ENCODE peak calls at places on chromosomes 6 and 20, in five cellular contexts. C is PC-9; Z is body of pancreas; K is CD4-positive, alpha-beta memory T cell; O is tibial nerve. T is an unnamed sample.

GRCh38 chr20:37575884-37576283 is 48.2 kb upstream of the BLCAP start:
- DNase-seq in C (no peak), Z (no peak), K (no peak), O (no peak), T (no peak)

GRCh38 chr6:121627761-121628160 is 192.3 kb downstream of the GJA1 start:
- DNase-seq in C (no peak), Z (no peak), K (no peak), O (no peak), T (no peak)

GRCh38 chr20:50311308-50312001 is 120.8 kb downstream of the CEBPB start:
- DNase-seq in C (no peak), Z (no peak), K (no peak), O (no peak), T (no peak)

GRCh38 chr20:3000852-3001523 is 42.4 kb upstream of the GNRH2 start:
- DNase-seq in C (no peak), Z (no peak), K (peak; percentile 60), O (no peak), T (peak; percentile 66)

GRCh38 chr6:75084872-75085381 is 120.9 kb downstream of the COL12A1 start:
- DNase-seq in C (peak; percentile 39), Z (peak; percentile 50), K (no peak), O (no peak), T (no peak)

GRCh38 chr20:53608456-53609413 is 15.1 kb upstream of the ZNF217 start:
- DNase-seq in C (no peak), Z (no peak), K (peak; percentile 50), O (no peak), T (no peak)

GRCh38 chr20:11091496-11091895 is 417.7 kb upstream of the JAG1 start:
- DNase-seq in C (no peak), Z (no peak), K (no peak), O (no peak), T (no peak)

GRCh38 chr6:169692516-169692915 is 9.3 kb downstream of the WDR27 start:
- DNase-seq in C (no peak), Z (no peak), K (no peak), O (no peak), T (no peak)

GRCh38 chr6:88586371-88587157 is 376.9 kb downstream of the RNGTT start:
- DNase-seq in C (no peak), Z (no peak), K (no peak), O (no peak), T (no peak)

GRCh38 chr6:278494-278893 is 13.8 kb upstream of the DUSP22 start:
- DNase-seq in C (no peak), Z (no peak), K (no peak), O (no peak), T (no peak)

GRCh38 chr20:48350291-48350988 is 477.4 kb downstream of the PREX1 start:
- DNase-seq in C (no peak), Z (no peak), K (no peak), O (no peak), T (no peak)

GRCh38 chr6:155317186-155317585 is 2.9 kb upstream of the TFB1M start:
- DNase-seq in C (no peak), Z (no peak), K (peak; percentile 8), O (no peak), T (no peak)

GRCh38 chr20:47258745-47259695 is 97.5 kb downstream of the ZMYND8 start:
- DNase-seq in C (no peak), Z (no peak), K (no peak), O (peak; percentile 46), T (no peak)

GRCh38 chr6:133756046-133756445 is 132.9 kb upstream of the TCF21 start:
- DNase-seq in C (no peak), Z (no peak), K (no peak), O (no peak), T (no peak)

GRCh38 chr6:90393232-90393884 is 96.7 kb upstream of the BACH2 start:
- DNase-seq in C (peak; percentile 31), Z (peak; percentile 62), K (peak; percentile 73), O (peak; percentile 36), T (peak; percentile 87)

GRCh38 chr20:62063981-62064787 is 1.5 kb downstream of the TAF4 start:
- DNase-seq in C (peak; percentile 65), Z (peak; percentile 67), K (no peak), O (no peak), T (no peak)

GRCh38 chr20:62060631-62061541 is 4.8 kb downstream of the TAF4 start:
- DNase-seq in C (no peak), Z (no peak), K (no peak), O (no peak), T (no peak)

GRCh38 chr20:62063601-62063980 is 2.1 kb downstream of the TAF4 start:
- DNase-seq in C (no peak), Z (no peak), K (no peak), O (no peak), T (no peak)

GRCh38 chr20:62061851-62062418 is 3.7 kb downstream of the TAF4 start:
- DNase-seq in C (no peak), Z (no peak), K (no peak), O (no peak), T (no peak)

GRCh38 chr20:62062661-62063600 is 2.8 kb downstream of the TAF4 start:
- DNase-seq in C (no peak), Z (no peak), K (no peak), O (no peak), T (no peak)
- H3K4me3 ChIP-seq in C (no peak overlapping the region), Z (no peak overlapping the region), K (no peak overlapping the region), O (no peak overlapping the region), T (no peak overlapping the region)

DNA sequence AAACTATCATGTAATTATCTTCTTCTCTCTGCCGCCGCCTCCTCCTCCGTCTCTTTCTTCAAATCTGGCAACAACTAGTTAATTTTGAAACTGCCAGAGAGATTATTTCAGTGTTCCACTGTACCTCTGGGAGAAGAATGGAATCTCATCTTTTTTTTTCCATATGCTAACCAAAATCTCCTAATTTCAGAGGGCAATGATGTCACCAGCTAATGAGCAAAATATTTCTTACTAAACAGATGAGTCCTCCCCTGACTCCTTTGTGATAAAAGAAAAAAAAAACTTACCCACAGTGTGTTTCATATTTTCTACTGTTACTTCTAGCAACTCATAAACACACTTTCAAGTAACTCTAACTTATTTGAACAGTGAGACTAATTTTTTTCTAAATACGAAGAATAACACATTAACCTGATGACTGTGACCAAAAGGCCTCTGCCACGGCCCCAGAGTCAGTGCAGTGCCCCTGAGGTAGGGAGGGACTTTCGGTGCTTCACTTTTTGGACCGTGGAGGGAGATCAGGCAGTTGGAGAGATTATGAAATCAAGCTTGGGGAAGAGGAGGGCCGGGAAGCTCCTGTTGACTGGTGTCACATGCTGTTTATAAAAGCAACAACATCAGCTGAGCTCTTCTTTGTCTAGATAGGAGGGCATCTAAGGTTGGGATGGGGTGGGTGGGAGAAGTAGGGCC is 159.6 kb downstream of the SASH1 start:
- DNase-seq in C (no peak), Z (no peak), K (no peak), O (peak; percentile 59), T (no peak)
- H3K4me3 ChIP-seq in C (no peak overlapping the region), Z (no peak overlapping the region), K (no peak overlapping the region), O (no peak overlapping the region), T (no peak overlapping the region)

GRCh38 chr6:165877773-165878172 is 214.7 kb upstream of the PDE10A start:
- DNase-seq in C (no peak), Z (no peak), K (no peak), O (no peak), T (no peak)

GRCh38 chr6:165876568-165876967 is 213.5 kb upstream of the PDE10A start:
- DNase-seq in C (no peak), Z (no peak), K (no peak), O (peak; percentile 45), T (no peak)

GRCh38 chr6:165880721-165881120 is 217.7 kb upstream of the PDE10A start:
- DNase-seq in C (no peak), Z (no peak), K (no peak), O (no peak), T (no peak)

GRCh38 chr6:165875946-165876345 is 212.9 kb upstream of the PDE10A start:
- DNase-seq in C (no peak), Z (no peak), K (no peak), O (no peak), T (no peak)

GRCh38 chr6:165877192-165877591 is 214.2 kb upstream of the PDE10A start:
- DNase-seq in C (no peak), Z (no peak), K (no peak), O (no peak), T (no peak)
- H3K4me3 ChIP-seq in C (no peak overlapping the region), Z (no peak overlapping the region), K (no peak overlapping the region), O (no peak overlapping the region), T (no peak overlapping the region)

GRCh38 chr20:44735816-44736169 is 9.9 kb upstream of the KCNK15 start:
- DNase-seq in C (no peak), Z (no peak), K (no peak), O (no peak), T (no peak)

GRCh38 chr20:44739952-44740351 is 5.7 kb upstream of the KCNK15 start:
- DNase-seq in C (no peak), Z (no peak), K (no peak), O (no peak), T (no peak)

GRCh38 chr20:44737116-44737515 is 8.5 kb upstream of the KCNK15 start:
- DNase-seq in C (no peak), Z (no peak), K (no peak), O (no peak), T (no peak)

GRCh38 chr20:44736170-44737021 is 9.3 kb upstream of the KCNK15 start:
- DNase-seq in C (no peak), Z (peak; percentile 77), K (peak; percentile 38), O (no peak), T (peak; percentile 83)

DNA sequence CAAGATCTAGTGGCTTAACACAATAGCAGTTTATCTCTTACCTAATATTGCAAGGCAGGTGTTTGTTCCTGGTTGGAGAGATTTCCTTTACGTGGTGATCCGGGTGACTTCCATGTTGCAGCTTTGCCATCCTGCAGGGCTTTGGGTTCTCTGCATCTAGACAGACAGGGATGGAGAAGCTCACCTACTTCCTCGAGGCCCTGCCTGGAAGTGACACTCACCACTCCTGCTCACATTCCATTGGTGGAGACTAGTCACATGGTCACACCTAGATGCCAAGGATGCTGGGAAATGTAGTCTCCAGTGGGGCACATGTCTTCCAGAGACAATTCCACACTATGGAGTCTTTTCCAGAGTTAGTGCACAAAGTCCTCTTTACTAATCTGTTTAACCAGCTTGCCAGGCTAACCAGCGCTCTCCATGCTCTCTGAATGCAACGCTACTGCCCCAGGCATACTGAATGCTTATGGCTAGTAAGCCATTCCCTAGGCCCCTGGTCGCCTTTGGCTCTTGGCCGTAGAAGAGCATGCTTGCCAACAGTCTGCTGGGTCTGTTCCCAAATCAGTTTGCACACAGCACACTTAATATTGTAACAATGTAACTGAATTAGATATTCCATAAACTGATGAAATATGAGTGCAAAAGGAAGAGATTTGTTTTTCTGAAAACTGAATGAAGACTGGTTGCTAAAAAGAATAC is 6.7 kb upstream of the KCNK15 start:
- DNase-seq in C (peak; percentile 57), Z (peak; percentile 79), K (peak; percentile 54), O (no peak), T (peak; percentile 82)
- H3K4me3 ChIP-seq in C (no peak overlapping the region), Z (no peak overlapping the region), K (no peak overlapping the region), O (no peak overlapping the region), T (peak overlapping the region; percentile 50)

DNA sequence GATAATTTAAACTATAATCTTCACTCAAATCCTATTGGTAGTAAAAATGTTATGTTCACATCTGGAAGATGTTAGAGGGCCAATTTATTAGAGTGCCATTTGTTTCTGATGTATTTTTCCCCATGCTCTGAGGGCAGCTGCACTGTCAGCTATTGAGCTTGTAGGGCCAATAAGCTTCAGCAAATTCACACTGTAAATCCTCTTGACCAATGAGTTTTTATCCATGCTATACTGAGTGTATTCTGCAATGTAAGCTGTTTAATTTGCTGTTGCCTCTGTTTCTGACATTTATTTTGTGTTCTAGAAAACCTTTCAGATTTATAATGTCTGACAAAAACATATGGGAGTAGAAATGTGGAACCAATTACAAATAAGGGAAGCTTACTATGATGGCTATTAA is 62.6 kb downstream of the OGFRL1 start:
- DNase-seq in C (no peak), Z (no peak), K (no peak), O (no peak), T (no peak)
- H3K4me3 ChIP-seq in C (no peak overlapping the region), Z (no peak overlapping the region), K (no peak overlapping the region), O (no peak overlapping the region), T (no peak overlapping the region)

GRCh38 chr20:1946442-1946761 is 47.5 kb downstream of the PDYN start:
- DNase-seq in C (no peak), Z (no peak), K (no peak), O (no peak), T (no peak)
- H3K4me3 ChIP-seq in C (no peak overlapping the region), Z (no peak overlapping the region), K (no peak overlapping the region), O (no peak overlapping the region), T (no peak overlapping the region)

T was measured in Jurkat, Clone E6-1.